ENCODE peak calls at places on chromosomes 12 and 14, in ten cellular contexts. C is tibial nerve, E is A549, B is ovary, F is sigmoid colon, S is suprapubic skin, N is SK-N-SH, P is upper lobe of left lung, X is stomach, W is GM12878. V is an unnamed sample.

GRCh38 chr12:3601466-3602150 is 110.6 kb downstream of the PRMT8 start:
- DNase-seq in S (no peak), F (no peak), B (peak), X (no peak), C (no peak), W (no peak), N (no peak), P (no peak), E (no peak), V (no peak)

GRCh38 chr12:71950404-71950803 is 11.8 kb downstream of the TPH2 start:
- DNase-seq in P (no peak), W (no peak), E (no peak), X (no peak), N (no peak), S (no peak), B (no peak), F (no peak), C (no peak), V (no peak)

GRCh38 chr12:113461666-113462065 is 10.0 kb downstream of the LHX5 start:
- DNase-seq in S (no peak), E (peak), C (no peak), F (no peak), B (no peak), N (peak), P (no peak), W (no peak), X (no peak), V (no peak)

GRCh38 chr14:19918553-19919264 is 1.7 kb upstream of the OR4K5 start:
- DNase-seq in S (no peak), X (no peak), C (no peak), P (no peak), E (no peak), F (no peak), W (no peak), N (no peak), B (no peak), V (no peak)

GRCh38 chr14:36057452-36058142 is 118.9 kb downstream of the PTCSC3 start:
- DNase-seq in W (no peak), C (no peak), N (no peak), S (no peak), B (no peak), F (no peak), X (no peak), P (no peak), E (no peak), V (no peak)

GRCh38 chr12:111067498-111067897 is 147.1 kb upstream of the MYL2 start:
- DNase-seq in S (no peak), W (no peak), X (peak), C (no peak), B (no peak), E (no peak), F (no peak), P (no peak), N (no peak), V (no peak)

GRCh38 chr12:52417742-52418141 is 11.6 kb upstream of the KRT82 start:
- DNase-seq in X (no peak), F (no peak), N (no peak), C (no peak), W (no peak), B (no peak), E (no peak), S (no peak), P (peak), V (no peak)

GRCh38 chr12:48750769-48751356 is 34.4 kb upstream of the CCNT1 start:
- DNase-seq in N (no peak), C (no peak), B (no peak), S (no peak), P (no peak), X (no peak), W (no peak), F (no peak), E (no peak), V (no peak)

GRCh38 chr12:86148612-86149011 is 107.6 kb downstream of the MGAT4C start:
- DNase-seq in C (no peak), B (no peak), N (no peak), W (no peak), E (no peak), S (no peak), P (no peak), X (no peak), F (no peak), V (no peak)

GRCh38 chr14:74619672-74620131 is 7.7 kb upstream of the LTBP2 start:
- DNase-seq in E (peak), C (peak), X (peak), N (no peak), W (no peak), P (peak), S (no peak), B (peak), F (peak), V (peak)

GRCh38 chr12:88111074-88111652 is 30.7 kb downstream of the CEP290 start:
- DNase-seq in N (peak), C (no peak), S (no peak), F (no peak), W (peak), E (peak), B (no peak), X (no peak), P (no peak), V (no peak)

GRCh38 chr12:67519824-67520433 is 128.6 kb upstream of the DYRK2 start:
- DNase-seq in C (no peak), W (no peak), F (no peak), E (no peak), N (no peak), S (peak), X (no peak), B (no peak), P (no peak), V (no peak)

GRCh38 chr14:75831455-75831854 is 150.3 kb downstream of the TGFB3 start:
- DNase-seq in C (peak), S (peak), F (peak), E (no peak), P (peak), N (no peak), X (peak), W (no peak), B (peak), V (peak)
- TF ChIP-seq EP300 in C (no peak), S (no peak), F (no peak), E (no peak), P (no peak), N (no peak), X (no peak), W (no peak), B (no peak), V (no peak)

GRCh38 chr14:76331328-76332011 is 44.5 kb upstream of the ESRRB start:
- DNase-seq in N (no peak), W (no peak), X (no peak), B (no peak), P (no peak), E (no peak), F (peak), S (peak), C (no peak), V (no peak)
- H3K27ac ChIP-seq in N (no peak), W (no peak), X (no peak), B (no peak), P (no peak), E (no peak), F (no peak), S (no peak), C (no peak), V (no peak)

DNA sequence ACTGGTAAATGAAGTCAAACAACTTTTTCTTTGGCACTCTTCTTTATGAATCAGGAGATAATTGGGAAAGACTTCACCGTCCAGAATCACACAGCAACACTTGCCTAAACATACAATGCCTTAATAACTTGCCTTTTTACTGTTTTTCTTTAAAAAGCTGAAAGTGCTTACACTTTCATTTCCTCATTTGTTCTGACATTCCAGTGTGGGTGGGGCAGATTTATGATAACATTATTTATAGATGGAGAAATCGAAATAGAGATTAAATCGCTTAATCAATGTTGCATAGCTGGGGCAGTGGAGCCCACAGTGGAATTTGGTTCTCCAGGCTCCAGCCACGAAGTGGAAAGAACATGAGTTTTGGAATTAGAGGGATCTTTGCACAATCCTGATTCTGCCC is 2.8 kb upstream of the FRS2 start:
- DNase-seq in W (no peak), B (no peak), C (no peak), P (no peak), X (no peak), E (no peak), S (no peak), F (no peak), N (no peak), V (no peak)
- TF ChIP-seq EP300 in W (no peak), B (no peak), C (no peak), P (no peak), X (no peak), E (no peak), S (no peak), F (no peak), N (no peak), V (no peak)

GRCh38 chr14:31556191-31556590 is 5.0 kb upstream of the NUBPL start:
- DNase-seq in N (no peak), P (no peak), S (no peak), B (no peak), W (no peak), F (no peak), C (no peak), X (no peak), E (no peak), V (no peak)

GRCh38 chr14:31545328-31545727 is 15.9 kb upstream of the NUBPL start:
- DNase-seq in C (no peak), N (no peak), P (no peak), W (no peak), B (no peak), X (no peak), E (no peak), S (no peak), F (no peak), V (no peak)

GRCh38 chr14:31549817-31550216 is 11.4 kb upstream of the NUBPL start:
- DNase-seq in C (no peak), F (no peak), E (no peak), W (no peak), B (no peak), N (no peak), S (no peak), X (no peak), P (no peak), V (no peak)

DNA sequence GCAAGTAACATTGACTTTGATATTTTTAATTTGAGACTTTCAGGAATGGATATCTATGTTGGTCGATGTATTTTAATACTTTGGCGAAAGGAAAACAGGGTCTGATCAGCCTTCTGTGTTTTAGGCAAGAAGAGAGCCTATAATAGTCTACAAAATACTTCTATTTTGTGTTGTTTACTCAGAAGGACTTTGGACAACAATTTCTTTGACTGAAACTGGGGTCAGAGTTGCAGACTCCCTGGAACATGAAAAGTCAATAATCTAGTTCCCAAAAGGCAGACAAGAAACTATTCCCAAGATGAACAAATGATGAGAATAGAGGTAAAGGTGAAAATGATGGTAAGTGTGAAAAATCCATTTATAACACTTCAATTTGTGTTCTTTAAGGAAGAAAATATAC is 10.6 kb upstream of the NUBPL start:
- DNase-seq in N (no peak), P (no peak), C (no peak), W (no peak), F (no peak), X (no peak), B (no peak), E (no peak), S (no peak), V (no peak)
- H3K27ac ChIP-seq in N (no peak), P (no peak), C (no peak), W (no peak), F (no peak), X (no peak), B (no peak), E (no peak), S (no peak), V (no peak)

GRCh38 chr12:120500577-120500976 is 4.7 kb downstream of the DYNLL1 start:
- DNase-seq in F (no peak), B (no peak), E (no peak), W (no peak), S (no peak), P (no peak), X (no peak), N (no peak), C (no peak), V (no peak)
- TF ChIP-seq EP300 in F (no peak), B (no peak), E (no peak), W (no peak), S (no peak), P (no peak), X (no peak), N (no peak), C (no peak), V (no peak)

DNA sequence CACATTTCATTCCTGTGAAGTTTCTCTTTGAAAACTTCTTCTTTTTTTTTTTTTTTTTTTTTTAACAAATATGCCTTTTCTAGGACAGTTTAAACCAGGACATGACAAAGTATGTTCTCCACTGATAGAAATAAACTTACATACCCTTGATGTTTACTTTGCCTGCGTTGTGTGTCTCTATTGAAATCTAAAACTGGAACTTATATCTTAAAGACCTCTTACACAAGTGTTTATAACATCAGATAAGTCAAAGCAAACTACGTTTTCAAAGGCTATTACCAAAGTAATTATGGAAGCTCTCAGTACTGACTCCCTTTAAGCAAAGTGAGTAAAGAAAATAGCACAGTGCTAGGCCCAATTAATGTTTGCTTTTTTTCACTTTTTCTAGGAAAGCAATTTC is 30.6 kb upstream of the ISM2 start:
- DNase-seq in B (no peak), C (no peak), X (no peak), W (no peak), N (no peak), E (no peak), F (no peak), S (no peak), P (no peak), V (no peak)
- H3K27ac ChIP-seq in B (no peak), C (no peak), X (no peak), W (no peak), N (no peak), E (no peak), F (no peak), S (no peak), P (no peak), V (no peak)

DNA sequence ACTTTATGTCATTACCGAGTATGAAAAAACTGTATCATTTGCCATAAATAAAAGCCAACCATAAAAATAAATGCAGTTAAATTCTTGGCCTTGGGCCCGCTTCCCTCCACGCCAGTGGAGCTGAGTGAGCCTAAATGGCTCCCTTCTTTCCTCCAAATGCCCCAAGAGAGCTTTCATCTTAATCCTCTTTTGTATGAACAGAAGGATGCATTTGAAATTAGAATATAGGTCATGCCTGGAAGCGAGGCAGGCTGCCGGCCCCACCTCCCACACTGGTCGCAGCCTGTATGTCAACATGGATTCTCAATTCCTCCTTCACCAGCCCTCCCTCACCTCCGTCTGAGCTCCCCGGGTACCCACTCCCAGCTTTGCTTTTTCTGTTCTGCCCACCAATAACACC is 245.7 kb downstream of the SLC15A4 start:
- DNase-seq in F (no peak), S (no peak), W (no peak), C (no peak), E (no peak), N (no peak), X (no peak), B (no peak), P (no peak), V (no peak)
- TF ChIP-seq EP300 in F (no peak), S (no peak), W (no peak), C (no peak), E (no peak), N (no peak), X (no peak), B (no peak), P (no peak), V (no peak)

DNA sequence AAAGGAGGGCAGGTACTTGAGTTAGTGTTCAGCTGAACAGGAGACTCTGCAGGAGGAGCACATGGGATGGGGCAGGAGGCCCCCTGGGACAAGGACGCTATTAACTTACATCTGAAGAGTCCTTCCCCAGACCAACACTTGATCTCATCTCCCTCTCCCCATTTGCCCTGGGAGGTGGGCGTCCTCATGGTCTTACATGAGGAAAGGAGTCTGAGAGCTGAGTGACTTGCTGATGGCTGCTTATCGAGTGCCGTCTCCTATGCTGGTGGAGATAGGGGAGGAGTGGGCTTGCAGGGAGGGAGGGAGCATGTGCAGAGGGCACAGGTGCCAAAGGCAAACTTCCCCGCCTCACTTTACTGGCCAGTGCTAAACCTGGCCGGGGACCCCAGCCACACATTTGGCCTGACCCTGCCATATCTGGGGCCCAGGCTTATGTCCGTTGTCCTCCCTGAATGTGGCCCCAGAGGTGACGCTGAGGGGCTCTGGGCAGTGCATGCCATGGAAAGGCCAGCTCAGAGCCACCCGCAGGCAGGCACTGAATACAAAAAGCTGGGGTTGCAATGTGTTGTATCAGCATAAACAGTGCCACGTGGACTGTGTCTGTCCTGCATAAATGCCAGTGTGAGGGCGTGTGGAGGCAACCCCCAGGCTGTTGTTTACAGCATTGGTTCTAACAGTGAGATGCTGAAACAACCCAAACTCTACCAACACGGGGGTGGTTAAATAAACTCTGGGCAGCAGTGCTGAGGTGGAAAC is 29.4 kb downstream of the FAIM2 start:
- DNase-seq in B (peak), N (no peak), F (no peak), C (no peak), S (peak), X (no peak), P (no peak), W (no peak), E (no peak), V (no peak)
- H3K27ac ChIP-seq in B (no peak), N (no peak), F (no peak), C (peak), S (no peak), X (no peak), P (no peak), W (no peak), E (no peak), V (no peak)